ENCODE peak calls at places on chromosomes 1 and 21, in six cellular contexts. E is NB4, B is K562, N is A549, J is HepG2, V is GM12878. R is an unnamed sample.

GRCh38 chr1:229121845-229122436 is 149.0 kb upstream of the RAB4A start:
- DNase-seq in J (no peak), B (no peak), V (no peak), E (peak; percentile 79), N (no peak), R (no peak)

GRCh38 chr1:190474587-190475305 is 2.9 kb downstream of the BRINP3 start:
- DNase-seq in E (no peak), V (no peak), J (no peak), B (no peak), N (no peak), R (peak; percentile 13)

GRCh38 chr1:13948851-13949490 is 249.0 kb downstream of the PRDM2 start:
- DNase-seq in J (no peak), V (no peak), B (no peak), N (no peak), E (no peak), R (no peak)

GRCh38 chr1:153460551-153460950 is at the start of gene S100A7:
- DNase-seq in V (no peak), J (no peak), N (no peak), B (no peak), E (no peak), R (no peak)

GRCh38 chr21:31248598-31248997 is 95.5 kb downstream of the TIAM1 start:
- DNase-seq in V (no peak), E (no peak), J (no peak), N (peak; percentile 1), B (no peak), R (no peak)

GRCh38 chr1:4963251-4963650 is 308.8 kb downstream of the AJAP1 start:
- DNase-seq in J (no peak), B (no peak), V (no peak), N (peak; percentile 26), E (peak; percentile 25), R (no peak)

GRCh38 chr1:162003061-162003824 is 20.4 kb downstream of the OLFML2B start:
- DNase-seq in B (no peak), J (no peak), V (no peak), E (peak; percentile 81), N (no peak), R (no peak)

GRCh38 chr1:33899746-33900145 is 35.9 kb downstream of the HMGB4 start:
- DNase-seq in E (no peak), J (no peak), N (no peak), B (no peak), V (no peak), R (no peak)

GRCh38 chr21:29175408-29176147 is 45.1 kb downstream of the MAP3K7CL start:
- DNase-seq in B (no peak), V (no peak), J (peak; percentile 77), N (peak; percentile 66), E (no peak), R (peak; percentile 98)

GRCh38 chr1:196377811-196378210 is 230.4 kb downstream of the KCNT2 start:
- DNase-seq in J (no peak), N (no peak), E (no peak), B (no peak), V (no peak), R (no peak)

GRCh38 chr1:196376648-196377295 is 231.5 kb downstream of the KCNT2 start:
- DNase-seq in J (no peak), V (no peak), E (no peak), N (no peak), B (no peak), R (no peak)

GRCh38 chr1:196367838-196368237 is 240.4 kb downstream of the KCNT2 start:
- DNase-seq in V (no peak), E (no peak), N (no peak), B (no peak), J (no peak), R (no peak)

GRCh38 chr1:196373798-196374197 is 234.4 kb downstream of the KCNT2 start:
- DNase-seq in V (no peak), B (no peak), E (no peak), J (no peak), N (no peak), R (no peak)

DNA sequence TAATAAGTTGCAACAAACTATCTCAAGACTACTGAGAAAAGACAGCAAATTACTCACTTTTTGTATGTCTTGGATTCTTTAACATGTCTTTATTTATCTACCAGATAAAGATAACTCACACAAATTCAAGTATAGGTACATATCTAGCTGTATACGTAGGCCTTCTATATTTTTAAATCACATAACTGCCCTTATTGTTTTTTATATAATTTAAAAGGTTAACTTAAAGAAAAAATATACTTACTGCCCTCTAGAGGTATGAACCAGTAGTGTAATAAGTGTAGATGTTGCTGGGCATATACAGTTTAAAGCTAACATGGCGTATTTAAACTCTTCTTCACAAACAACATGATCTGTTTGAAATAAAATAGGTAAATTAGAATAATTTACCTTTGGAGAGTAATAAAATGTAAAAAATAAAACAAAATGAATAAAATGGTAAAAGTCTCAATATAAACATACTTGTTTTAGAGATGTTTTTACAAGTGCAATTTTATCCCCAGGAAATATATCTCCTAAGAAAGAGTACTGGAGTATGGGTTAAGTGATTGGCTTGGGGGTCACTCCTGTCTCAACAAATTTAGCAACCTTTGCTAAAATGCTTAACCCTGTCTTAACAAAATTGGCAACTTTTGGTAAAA is 235.2 kb downstream of the KCNT2 start:
- DNase-seq in E (peak; percentile 30), J (peak; percentile 27), V (no peak), N (peak; percentile 38), B (peak; percentile 23), R (peak; percentile 54)
- TF ChIP-seq MYC in E (no peak), J (no peak), V (no peak), N (no peak), B (no peak), R (no peak)

DNA sequence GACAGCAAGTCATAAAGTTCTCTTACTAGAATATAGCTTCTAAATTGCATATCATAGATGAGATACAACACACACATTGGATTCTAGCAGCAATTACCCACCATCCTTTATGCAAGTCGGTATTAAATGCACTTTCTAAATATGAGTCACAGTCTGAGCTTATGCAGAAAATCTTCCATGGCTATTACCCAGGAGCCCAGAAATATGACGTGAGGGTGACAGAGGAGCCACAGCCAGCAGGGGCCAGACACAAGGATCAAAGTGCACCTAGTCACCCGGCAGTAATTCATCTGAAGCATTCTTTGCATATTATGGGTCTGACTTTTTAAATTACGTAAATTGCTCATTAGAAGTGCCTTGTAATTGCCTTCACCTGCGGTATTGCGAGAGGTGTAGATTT is 470.2 kb upstream of the VAMP3 start:
- DNase-seq in V (no peak), J (peak; percentile 58), N (peak; percentile 93), E (no peak), B (no peak), R (peak; percentile 18)
- TF ChIP-seq MYC in V (no peak), J (no peak), N (no peak), E (no peak), B (no peak), R (no peak)

GRCh38 chr1:107920999-107921398 is 44.0 kb downstream of the VAV3 start:
- DNase-seq in N (no peak), E (no peak), B (no peak), J (no peak), V (no peak), R (no peak)
- TF ChIP-seq MYC in N (no peak), E (no peak), B (no peak), J (no peak), V (no peak), R (no peak)

GRCh38 chr1:244113532-244114320 is 62.6 kb downstream of the ZBTB18 start:
- DNase-seq in E (no peak), B (no peak), N (no peak), V (no peak), J (no peak), R (peak; percentile 6)
- TF ChIP-seq MYC in E (no peak), B (no peak), N (no peak), V (no peak), J (no peak), R (no peak)

DNA sequence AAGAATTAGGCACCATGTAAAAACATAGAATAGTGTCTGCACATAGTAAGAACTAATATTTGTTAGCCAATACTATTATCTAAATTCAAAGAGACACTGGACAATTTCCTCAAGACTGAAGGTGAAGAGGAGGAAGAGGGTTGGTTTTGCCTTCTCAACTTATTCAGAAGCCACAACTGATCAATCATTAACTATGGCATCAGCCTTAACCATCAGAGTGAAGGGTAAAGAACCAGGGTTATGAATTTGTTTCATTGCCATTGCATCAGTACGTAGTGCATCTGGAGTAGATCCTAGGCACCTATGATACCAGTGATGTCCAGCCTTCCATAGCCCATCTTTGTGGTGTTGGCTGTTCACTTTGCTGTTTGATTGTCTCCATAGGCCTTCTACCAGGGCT is 421.7 kb upstream of the DEPDC1 start:
- DNase-seq in V (no peak), J (no peak), B (no peak), N (no peak), E (no peak), R (no peak)
- TF ChIP-seq MYC in V (no peak), J (no peak), B (no peak), N (no peak), E (no peak), R (no peak)

GRCh38 chr1:30188999-30189398 is 534.4 kb downstream of the MATN1 start:
- DNase-seq in B (no peak), J (no peak), E (no peak), N (no peak), V (no peak), R (no peak)

GRCh38 chr1:30192969-30193630 is 530.3 kb downstream of the MATN1 start:
- DNase-seq in B (no peak), V (no peak), J (no peak), N (no peak), E (no peak), R (no peak)

GRCh38 chr1:30190481-30191153 is 532.8 kb downstream of the MATN1 start:
- DNase-seq in V (no peak), E (no peak), N (no peak), B (no peak), J (no peak), R (no peak)

GRCh38 chr1:30189818-30190480 is 533.4 kb downstream of the MATN1 start:
- DNase-seq in J (no peak), B (no peak), V (no peak), E (no peak), N (no peak), R (no peak)

DNA sequence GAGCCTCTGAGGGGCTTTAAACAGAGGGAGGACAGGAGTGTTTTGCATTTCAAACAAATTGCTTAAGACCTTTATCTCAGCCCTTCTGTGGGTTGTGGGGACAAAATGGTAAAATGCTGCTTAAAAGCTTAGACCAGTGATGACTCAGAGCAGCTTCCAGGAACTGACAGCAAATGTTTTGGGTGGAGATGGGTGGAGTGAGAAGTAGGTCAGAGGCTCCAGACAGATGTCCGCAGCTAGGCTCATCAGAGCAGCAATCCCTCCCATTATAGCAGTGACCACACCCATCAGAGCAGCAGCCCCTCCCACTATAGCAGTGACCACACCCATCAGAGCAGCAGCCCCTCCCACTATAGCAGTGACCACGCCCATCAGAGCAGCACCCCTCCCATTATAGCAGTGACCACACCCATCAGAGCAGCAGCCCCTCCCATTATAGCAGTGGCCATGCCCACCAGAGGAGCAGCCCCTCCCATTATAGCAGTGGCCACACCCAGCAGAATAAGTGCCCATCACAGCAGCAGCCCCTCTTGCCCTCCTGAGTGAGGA is 532.2 kb downstream of the MATN1 start:
- DNase-seq in V (no peak), J (no peak), E (peak; percentile 52), N (peak; percentile 46), B (peak; percentile 93), R (no peak)
- TF ChIP-seq MYC in V (no peak), J (no peak), E (no peak), N (no peak), B (no peak), R (no peak)

DNA sequence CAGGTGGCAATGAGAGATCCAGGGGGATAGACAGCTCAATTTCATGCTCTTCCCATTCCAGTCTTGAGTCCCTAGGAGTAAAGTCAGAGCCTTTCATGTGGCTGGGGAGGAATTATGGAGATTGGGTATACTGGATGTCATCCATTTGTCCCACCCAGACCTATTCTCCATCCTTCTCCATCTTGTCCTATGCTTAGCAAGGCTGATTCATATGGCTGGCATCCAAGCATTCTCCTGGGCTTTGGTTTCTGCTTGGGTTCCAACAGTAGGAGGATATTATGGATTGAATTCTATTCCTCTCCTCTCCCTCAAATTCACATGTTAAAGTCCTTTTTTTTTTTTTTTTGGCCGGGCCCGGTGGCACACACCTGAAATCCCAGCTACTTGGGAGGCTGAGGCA is 3.8 kb upstream of the CDC20 start:
- DNase-seq in E (no peak), V (no peak), N (no peak), B (no peak), J (no peak), R (no peak)
- TF ChIP-seq MYC in E (no peak), V (no peak), N (no peak), B (no peak), J (no peak), R (no peak)